ENCODE peak calls at places on chromosome X, in four cellular contexts. One of them, this sample, is unnamed.

GRCh38 chrX:129831486-129831885 is 12.2 kb downstream of the ZDHHC9 start:
- DNase-seq in BJ: no peak
- DNase-seq in NCI-H1105: no peak
- DNase-seq in CD8-positive, alpha-beta T cell: no peak
- DNase-seq in this sample: no peak

GRCh38 chrX:15769300-15769954 is 20.9 kb upstream of the ZRSR2 start:
- DNase-seq in BJ: no peak
- DNase-seq in NCI-H1105: no peak
- DNase-seq in CD8-positive, alpha-beta T cell: no peak
- DNase-seq in this sample: peak; percentile 1

GRCh38 chrX:147376601-147377387 is 534.9 kb upstream of the FMR1 start:
- DNase-seq in BJ: no peak
- DNase-seq in NCI-H1105: peak; percentile 84
- DNase-seq in CD8-positive, alpha-beta T cell: no peak
- DNase-seq in this sample: no peak

GRCh38 chrX:150223176-150224015 is 139.7 kb upstream of the MAMLD1 start:
- DNase-seq in BJ: no peak
- DNase-seq in NCI-H1105: no peak
- DNase-seq in CD8-positive, alpha-beta T cell: no peak
- DNase-seq in this sample: no peak

GRCh38 chrX:38347136-38347535 is 5.3 kb upstream of the OTC start:
- DNase-seq in BJ: no peak
- DNase-seq in NCI-H1105: no peak
- DNase-seq in CD8-positive, alpha-beta T cell: no peak
- DNase-seq in this sample: peak; percentile 92

GRCh38 chrX:14777484-14777883 is 95.4 kb downstream of the FANCB start:
- DNase-seq in BJ: no peak
- DNase-seq in NCI-H1105: no peak
- DNase-seq in CD8-positive, alpha-beta T cell: no peak
- DNase-seq in this sample: peak; percentile 47

GRCh38 chrX:68571292-68572256 is 72.7 kb downstream of the YIPF6 start:
- DNase-seq in BJ: peak; percentile 14
- DNase-seq in NCI-H1105: no peak
- DNase-seq in CD8-positive, alpha-beta T cell: no peak
- DNase-seq in this sample: peak; percentile 82

GRCh38 chrX:136497556-136498048 is at the start of gene HTATSF1:
- DNase-seq in BJ: no peak
- DNase-seq in NCI-H1105: no peak
- DNase-seq in CD8-positive, alpha-beta T cell: peak; percentile 1
- DNase-seq in this sample: no peak

GRCh38 chrX:10350991-10351390 is 194.2 kb downstream of the CLCN4 start:
- DNase-seq in BJ: peak; percentile 59
- DNase-seq in NCI-H1105: no peak
- DNase-seq in CD8-positive, alpha-beta T cell: no peak
- DNase-seq in this sample: no peak

GRCh38 chrX:70960728-70961127 is 29.8 kb upstream of the SLC7A3 start:
- DNase-seq in BJ: no peak
- DNase-seq in NCI-H1105: no peak
- DNase-seq in CD8-positive, alpha-beta T cell: no peak
- DNase-seq in this sample: peak; percentile 2

GRCh38 chrX:98795636-98796035 is 1614.4 kb downstream of the PCDH19 start:
- DNase-seq in BJ: no peak
- DNase-seq in NCI-H1105: no peak
- DNase-seq in CD8-positive, alpha-beta T cell: no peak
- DNase-seq in this sample: peak; percentile 0

GRCh38 chrX:153469811-153470410 is 465 bp downstream of the HAUS7 start:
- DNase-seq in BJ: no peak
- DNase-seq in NCI-H1105: peak; percentile 28
- DNase-seq in CD8-positive, alpha-beta T cell: no peak
- DNase-seq in this sample: peak; percentile 34

GRCh38 chrX:23783569-23784486 is 855 bp downstream of the SAT1 start:
- DNase-seq in BJ: no peak
- DNase-seq in NCI-H1105: no peak
- DNase-seq in CD8-positive, alpha-beta T cell: no peak
- DNase-seq in this sample: peak; percentile 29

GRCh38 chrX:38799995-38800394 is 1.3 kb upstream of the MID1IP1 start:
- DNase-seq in BJ: no peak
- DNase-seq in NCI-H1105: no peak
- DNase-seq in CD8-positive, alpha-beta T cell: no peak
- DNase-seq in this sample: no peak

GRCh38 chrX:38036471-38036870 is 30.1 kb downstream of the SYTL5 start:
- DNase-seq in BJ: no peak
- DNase-seq in NCI-H1105: no peak
- DNase-seq in CD8-positive, alpha-beta T cell: no peak
- DNase-seq in this sample: peak; percentile 30

GRCh38 chrX:530726-531610 is 99.6 kb upstream of the SHOX start:
- DNase-seq in BJ: no peak
- DNase-seq in NCI-H1105: no peak
- DNase-seq in CD8-positive, alpha-beta T cell: no peak
- DNase-seq in this sample: no peak

This sample was measured in cardiac fibroblast.